ENCODE peak calls at places on chromosome 13, in nine cellular contexts. One of them, this sample, is unnamed.

GRCh38 chr13:72737033-72737432 is 9.3 kb downstream of the BORA start:
- DNase-seq in activated CD4-positive, alpha-beta memory T cell treated with anti-CD3 and anti-CD28 coated beads, Interleukin-2, amount 10 ng/mL, durations not matched to agents 7 days and 5 days: no peak
- DNase-seq in NCI-H1092: no peak
- DNase-seq in nephron progenitor cell: no peak
- DNase-seq in Calu3: no peak
- DNase-seq in NCI-H1048: no peak
- DNase-seq in pons: no peak
- DNase-seq in stimulated activated CD4-positive, alpha-beta T cell treated with anti-CD3 and anti-CD28 coated beads, Interleukin-1b, Interleukin-23, amount 100 ng/mL, for 1 hour: no peak
- DNase-seq in AG20443: no peak
- DNase-seq in this sample: no peak

GRCh38 chr13:59730026-59730425 is 433.7 kb downstream of the DIAPH3 start:
- DNase-seq in Calu3: no peak
- DNase-seq in activated CD4-positive, alpha-beta memory T cell treated with anti-CD3 and anti-CD28 coated beads, Interleukin-2, amount 10 ng/mL, durations not matched to agents 7 days and 5 days: no peak
- DNase-seq in pons: no peak
- DNase-seq in nephron progenitor cell: no peak
- DNase-seq in NCI-H1092: no peak
- DNase-seq in NCI-H1048: no peak
- DNase-seq in stimulated activated CD4-positive, alpha-beta T cell treated with anti-CD3 and anti-CD28 coated beads, Interleukin-1b, Interleukin-23, amount 100 ng/mL, for 1 hour: no peak
- DNase-seq in AG20443: no peak
- DNase-seq in this sample: no peak

GRCh38 chr13:113815151-113816058 is 48.5 kb downstream of the GAS6 start:
- DNase-seq in stimulated activated CD4-positive, alpha-beta T cell treated with anti-CD3 and anti-CD28 coated beads, Interleukin-1b, Interleukin-23, amount 100 ng/mL, for 1 hour: no peak
- DNase-seq in nephron progenitor cell: no peak
- DNase-seq in Calu3: no peak
- DNase-seq in AG20443: no peak
- DNase-seq in pons: peak
- DNase-seq in activated CD4-positive, alpha-beta memory T cell treated with anti-CD3 and anti-CD28 coated beads, Interleukin-2, amount 10 ng/mL, durations not matched to agents 7 days and 5 days: peak
- DNase-seq in NCI-H1048: no peak
- DNase-seq in NCI-H1092: no peak
- DNase-seq in this sample: peak

GRCh38 chr13:78603240-78603947 is at the start of gene POU4F1:
- DNase-seq in AG20443: peak
- DNase-seq in pons: no peak
- DNase-seq in nephron progenitor cell: peak
- DNase-seq in activated CD4-positive, alpha-beta memory T cell treated with anti-CD3 and anti-CD28 coated beads, Interleukin-2, amount 10 ng/mL, durations not matched to agents 7 days and 5 days: peak
- DNase-seq in NCI-H1092: peak
- DNase-seq in stimulated activated CD4-positive, alpha-beta T cell treated with anti-CD3 and anti-CD28 coated beads, Interleukin-1b, Interleukin-23, amount 100 ng/mL, for 1 hour: peak
- DNase-seq in Calu3: peak
- DNase-seq in NCI-H1048: no peak
- DNase-seq in this sample: no peak

GRCh38 chr13:101452519-101453485 is at the start of gene ITGBL1:
- DNase-seq in nephron progenitor cell: no peak
- DNase-seq in AG20443: peak
- DNase-seq in activated CD4-positive, alpha-beta memory T cell treated with anti-CD3 and anti-CD28 coated beads, Interleukin-2, amount 10 ng/mL, durations not matched to agents 7 days and 5 days: no peak
- DNase-seq in NCI-H1048: no peak
- DNase-seq in pons: peak
- DNase-seq in Calu3: no peak
- DNase-seq in NCI-H1092: no peak
- DNase-seq in stimulated activated CD4-positive, alpha-beta T cell treated with anti-CD3 and anti-CD28 coated beads, Interleukin-1b, Interleukin-23, amount 100 ng/mL, for 1 hour: no peak
- DNase-seq in this sample: no peak

GRCh38 chr13:110379905-110380341 is 72.8 kb downstream of the COL4A2 start:
- DNase-seq in NCI-H1092: no peak
- DNase-seq in NCI-H1048: no peak
- DNase-seq in stimulated activated CD4-positive, alpha-beta T cell treated with anti-CD3 and anti-CD28 coated beads, Interleukin-1b, Interleukin-23, amount 100 ng/mL, for 1 hour: no peak
- DNase-seq in activated CD4-positive, alpha-beta memory T cell treated with anti-CD3 and anti-CD28 coated beads, Interleukin-2, amount 10 ng/mL, durations not matched to agents 7 days and 5 days: no peak
- DNase-seq in Calu3: peak
- DNase-seq in pons: no peak
- DNase-seq in AG20443: peak
- DNase-seq in nephron progenitor cell: no peak
- DNase-seq in this sample: no peak

GRCh38 chr13:83220241-83220640 is 662.0 kb downstream of the SLITRK1 start:
- DNase-seq in NCI-H1048: no peak
- DNase-seq in nephron progenitor cell: no peak
- DNase-seq in NCI-H1092: no peak
- DNase-seq in activated CD4-positive, alpha-beta memory T cell treated with anti-CD3 and anti-CD28 coated beads, Interleukin-2, amount 10 ng/mL, durations not matched to agents 7 days and 5 days: no peak
- DNase-seq in pons: no peak
- DNase-seq in Calu3: no peak
- DNase-seq in stimulated activated CD4-positive, alpha-beta T cell treated with anti-CD3 and anti-CD28 coated beads, Interleukin-1b, Interleukin-23, amount 100 ng/mL, for 1 hour: no peak
- DNase-seq in AG20443: no peak
- DNase-seq in this sample: no peak

GRCh38 chr13:51760592-51760991 is 43.4 kb downstream of the DHRS12 start:
- DNase-seq in stimulated activated CD4-positive, alpha-beta T cell treated with anti-CD3 and anti-CD28 coated beads, Interleukin-1b, Interleukin-23, amount 100 ng/mL, for 1 hour: no peak
- DNase-seq in pons: peak
- DNase-seq in NCI-H1048: no peak
- DNase-seq in AG20443: no peak
- DNase-seq in NCI-H1092: no peak
- DNase-seq in Calu3: no peak
- DNase-seq in activated CD4-positive, alpha-beta memory T cell treated with anti-CD3 and anti-CD28 coated beads, Interleukin-2, amount 10 ng/mL, durations not matched to agents 7 days and 5 days: no peak
- DNase-seq in nephron progenitor cell: no peak
- DNase-seq in this sample: no peak

GRCh38 chr13:103130681-103131210 is 64.5 kb upstream of the SLC10A2 start:
- DNase-seq in Calu3: no peak
- DNase-seq in activated CD4-positive, alpha-beta memory T cell treated with anti-CD3 and anti-CD28 coated beads, Interleukin-2, amount 10 ng/mL, durations not matched to agents 7 days and 5 days: no peak
- DNase-seq in NCI-H1048: no peak
- DNase-seq in NCI-H1092: no peak
- DNase-seq in nephron progenitor cell: no peak
- DNase-seq in AG20443: no peak
- DNase-seq in stimulated activated CD4-positive, alpha-beta T cell treated with anti-CD3 and anti-CD28 coated beads, Interleukin-1b, Interleukin-23, amount 100 ng/mL, for 1 hour: no peak
- DNase-seq in pons: no peak
- DNase-seq in this sample: no peak

GRCh38 chr13:52832268-52832667 is 16.2 kb downstream of the PCDH8 start:
- DNase-seq in pons: no peak
- DNase-seq in NCI-H1092: peak
- DNase-seq in activated CD4-positive, alpha-beta memory T cell treated with anti-CD3 and anti-CD28 coated beads, Interleukin-2, amount 10 ng/mL, durations not matched to agents 7 days and 5 days: no peak
- DNase-seq in AG20443: no peak
- DNase-seq in nephron progenitor cell: no peak
- DNase-seq in NCI-H1048: no peak
- DNase-seq in Calu3: no peak
- DNase-seq in stimulated activated CD4-positive, alpha-beta T cell treated with anti-CD3 and anti-CD28 coated beads, Interleukin-1b, Interleukin-23, amount 100 ng/mL, for 1 hour: no peak
- DNase-seq in this sample: no peak

GRCh38 chr13:85997587-85997986 is 198.4 kb upstream of the SLITRK6 start:
- DNase-seq in stimulated activated CD4-positive, alpha-beta T cell treated with anti-CD3 and anti-CD28 coated beads, Interleukin-1b, Interleukin-23, amount 100 ng/mL, for 1 hour: no peak
- DNase-seq in Calu3: no peak
- DNase-seq in activated CD4-positive, alpha-beta memory T cell treated with anti-CD3 and anti-CD28 coated beads, Interleukin-2, amount 10 ng/mL, durations not matched to agents 7 days and 5 days: no peak
- DNase-seq in NCI-H1092: no peak
- DNase-seq in pons: no peak
- DNase-seq in NCI-H1048: no peak
- DNase-seq in AG20443: no peak
- DNase-seq in nephron progenitor cell: no peak
- DNase-seq in this sample: no peak

GRCh38 chr13:95706356-95706755 is 29.4 kb downstream of the DNAJC3 start:
- DNase-seq in pons: no peak
- DNase-seq in NCI-H1092: no peak
- DNase-seq in activated CD4-positive, alpha-beta memory T cell treated with anti-CD3 and anti-CD28 coated beads, Interleukin-2, amount 10 ng/mL, durations not matched to agents 7 days and 5 days: no peak
- DNase-seq in Calu3: no peak
- DNase-seq in NCI-H1048: no peak
- DNase-seq in nephron progenitor cell: no peak
- DNase-seq in stimulated activated CD4-positive, alpha-beta T cell treated with anti-CD3 and anti-CD28 coated beads, Interleukin-1b, Interleukin-23, amount 100 ng/mL, for 1 hour: no peak
- DNase-seq in AG20443: no peak
- DNase-seq in this sample: no peak

GRCh38 chr13:33249066-33249465 is 36.5 kb downstream of the STARD13 start:
- DNase-seq in pons: no peak
- DNase-seq in stimulated activated CD4-positive, alpha-beta T cell treated with anti-CD3 and anti-CD28 coated beads, Interleukin-1b, Interleukin-23, amount 100 ng/mL, for 1 hour: no peak
- DNase-seq in NCI-H1048: no peak
- DNase-seq in activated CD4-positive, alpha-beta memory T cell treated with anti-CD3 and anti-CD28 coated beads, Interleukin-2, amount 10 ng/mL, durations not matched to agents 7 days and 5 days: no peak
- DNase-seq in AG20443: no peak
- DNase-seq in Calu3: no peak
- DNase-seq in NCI-H1092: no peak
- DNase-seq in nephron progenitor cell: no peak
- DNase-seq in this sample: no peak

GRCh38 chr13:34577051-34577450 is 365.0 kb upstream of the NBEA start:
- DNase-seq in activated CD4-positive, alpha-beta memory T cell treated with anti-CD3 and anti-CD28 coated beads, Interleukin-2, amount 10 ng/mL, durations not matched to agents 7 days and 5 days: no peak
- DNase-seq in Calu3: no peak
- DNase-seq in stimulated activated CD4-positive, alpha-beta T cell treated with anti-CD3 and anti-CD28 coated beads, Interleukin-1b, Interleukin-23, amount 100 ng/mL, for 1 hour: no peak
- DNase-seq in NCI-H1092: no peak
- DNase-seq in pons: no peak
- DNase-seq in AG20443: no peak
- DNase-seq in NCI-H1048: no peak
- DNase-seq in nephron progenitor cell: no peak
- DNase-seq in this sample: no peak

GRCh38 chr13:28408235-28408848 is 86.6 kb downstream of the FLT1 start:
- DNase-seq in Calu3: no peak
- DNase-seq in NCI-H1048: no peak
- DNase-seq in activated CD4-positive, alpha-beta memory T cell treated with anti-CD3 and anti-CD28 coated beads, Interleukin-2, amount 10 ng/mL, durations not matched to agents 7 days and 5 days: no peak
- DNase-seq in stimulated activated CD4-positive, alpha-beta T cell treated with anti-CD3 and anti-CD28 coated beads, Interleukin-1b, Interleukin-23, amount 100 ng/mL, for 1 hour: no peak
- DNase-seq in nephron progenitor cell: peak
- DNase-seq in pons: peak
- DNase-seq in NCI-H1092: no peak
- DNase-seq in AG20443: no peak
- DNase-seq in this sample: no peak

GRCh38 chr13:90281709-90282108 is 1065.8 kb upstream of the MIR17HG start:
- DNase-seq in stimulated activated CD4-positive, alpha-beta T cell treated with anti-CD3 and anti-CD28 coated beads, Interleukin-1b, Interleukin-23, amount 100 ng/mL, for 1 hour: no peak
- DNase-seq in NCI-H1092: no peak
- DNase-seq in activated CD4-positive, alpha-beta memory T cell treated with anti-CD3 and anti-CD28 coated beads, Interleukin-2, amount 10 ng/mL, durations not matched to agents 7 days and 5 days: no peak
- DNase-seq in Calu3: no peak
- DNase-seq in AG20443: no peak
- DNase-seq in pons: no peak
- DNase-seq in nephron progenitor cell: no peak
- DNase-seq in NCI-H1048: no peak
- DNase-seq in this sample: no peak

GRCh38 chr13:51906581-51906980 is 44.8 kb downstream of the CCDC70 start:
- DNase-seq in NCI-H1092: peak
- DNase-seq in NCI-H1048: no peak
- DNase-seq in stimulated activated CD4-positive, alpha-beta T cell treated with anti-CD3 and anti-CD28 coated beads, Interleukin-1b, Interleukin-23, amount 100 ng/mL, for 1 hour: no peak
- DNase-seq in Calu3: peak
- DNase-seq in AG20443: no peak
- DNase-seq in activated CD4-positive, alpha-beta memory T cell treated with anti-CD3 and anti-CD28 coated beads, Interleukin-2, amount 10 ng/mL, durations not matched to agents 7 days and 5 days: no peak
- DNase-seq in pons: no peak
- DNase-seq in nephron progenitor cell: no peak
- DNase-seq in this sample: no peak

GRCh38 chr13:54705738-54706137 is 1677.1 kb downstream of the OLFM4 start:
- DNase-seq in nephron progenitor cell: no peak
- DNase-seq in AG20443: no peak
- DNase-seq in Calu3: no peak
- DNase-seq in stimulated activated CD4-positive, alpha-beta T cell treated with anti-CD3 and anti-CD28 coated beads, Interleukin-1b, Interleukin-23, amount 100 ng/mL, for 1 hour: no peak
- DNase-seq in activated CD4-positive, alpha-beta memory T cell treated with anti-CD3 and anti-CD28 coated beads, Interleukin-2, amount 10 ng/mL, durations not matched to agents 7 days and 5 days: no peak
- DNase-seq in NCI-H1092: no peak
- DNase-seq in NCI-H1048: no peak
- DNase-seq in pons: no peak
- DNase-seq in this sample: no peak

GRCh38 chr13:108919036-108919907 is 289.9 kb downstream of the MYO16 start:
- DNase-seq in Calu3: no peak
- DNase-seq in pons: no peak
- DNase-seq in activated CD4-positive, alpha-beta memory T cell treated with anti-CD3 and anti-CD28 coated beads, Interleukin-2, amount 10 ng/mL, durations not matched to agents 7 days and 5 days: no peak
- DNase-seq in NCI-H1092: no peak
- DNase-seq in stimulated activated CD4-positive, alpha-beta T cell treated with anti-CD3 and anti-CD28 coated beads, Interleukin-1b, Interleukin-23, amount 100 ng/mL, for 1 hour: no peak
- DNase-seq in NCI-H1048: no peak
- DNase-seq in nephron progenitor cell: no peak
- DNase-seq in AG20443: no peak
- DNase-seq in this sample: peak

GRCh38 chr13:41137951-41138350 is 5.3 kb upstream of the KBTBD6 start:
- DNase-seq in stimulated activated CD4-positive, alpha-beta T cell treated with anti-CD3 and anti-CD28 coated beads, Interleukin-1b, Interleukin-23, amount 100 ng/mL, for 1 hour: no peak
- DNase-seq in NCI-H1092: no peak
- DNase-seq in activated CD4-positive, alpha-beta memory T cell treated with anti-CD3 and anti-CD28 coated beads, Interleukin-2, amount 10 ng/mL, durations not matched to agents 7 days and 5 days: no peak
- DNase-seq in Calu3: no peak
- DNase-seq in pons: no peak
- DNase-seq in nephron progenitor cell: no peak
- DNase-seq in AG20443: no peak
- DNase-seq in NCI-H1048: no peak
- DNase-seq in this sample: peak

GRCh38 chr13:30907167-30907761 is 1.2 kb downstream of the MEDAG start:
- DNase-seq in Calu3: no peak
- DNase-seq in NCI-H1092: no peak
- DNase-seq in AG20443: peak
- DNase-seq in stimulated activated CD4-positive, alpha-beta T cell treated with anti-CD3 and anti-CD28 coated beads, Interleukin-1b, Interleukin-23, amount 100 ng/mL, for 1 hour: no peak
- DNase-seq in NCI-H1048: no peak
- DNase-seq in pons: no peak
- DNase-seq in activated CD4-positive, alpha-beta memory T cell treated with anti-CD3 and anti-CD28 coated beads, Interleukin-2, amount 10 ng/mL, durations not matched to agents 7 days and 5 days: no peak
- DNase-seq in nephron progenitor cell: no peak
- DNase-seq in this sample: no peak

GRCh38 chr13:112761701-112762689 is 72.2 kb downstream of the ATP11A start:
- DNase-seq in pons: no peak
- DNase-seq in activated CD4-positive, alpha-beta memory T cell treated with anti-CD3 and anti-CD28 coated beads, Interleukin-2, amount 10 ng/mL, durations not matched to agents 7 days and 5 days: no peak
- DNase-seq in Calu3: no peak
- DNase-seq in NCI-H1048: no peak
- DNase-seq in nephron progenitor cell: no peak
- DNase-seq in AG20443: no peak
- DNase-seq in stimulated activated CD4-positive, alpha-beta T cell treated with anti-CD3 and anti-CD28 coated beads, Interleukin-1b, Interleukin-23, amount 100 ng/mL, for 1 hour: no peak
- DNase-seq in NCI-H1092: no peak
- DNase-seq in this sample: no peak

GRCh38 chr13:34044660-34045080 is 226.7 kb downstream of the RFC3 start:
- DNase-seq in NCI-H1092: no peak
- DNase-seq in stimulated activated CD4-positive, alpha-beta T cell treated with anti-CD3 and anti-CD28 coated beads, Interleukin-1b, Interleukin-23, amount 100 ng/mL, for 1 hour: no peak
- DNase-seq in nephron progenitor cell: no peak
- DNase-seq in NCI-H1048: no peak
- DNase-seq in AG20443: peak
- DNase-seq in Calu3: peak
- DNase-seq in pons: no peak
- DNase-seq in activated CD4-positive, alpha-beta memory T cell treated with anti-CD3 and anti-CD28 coated beads, Interleukin-2, amount 10 ng/mL, durations not matched to agents 7 days and 5 days: no peak
- DNase-seq in this sample: peak

GRCh38 chr13:23751195-23751594 is 138.0 kb downstream of the MIPEP start:
- DNase-seq in pons: no peak
- DNase-seq in stimulated activated CD4-positive, alpha-beta T cell treated with anti-CD3 and anti-CD28 coated beads, Interleukin-1b, Interleukin-23, amount 100 ng/mL, for 1 hour: no peak
- DNase-seq in NCI-H1048: no peak
- DNase-seq in Calu3: peak
- DNase-seq in NCI-H1092: no peak
- DNase-seq in nephron progenitor cell: no peak
- DNase-seq in activated CD4-positive, alpha-beta memory T cell treated with anti-CD3 and anti-CD28 coated beads, Interleukin-2, amount 10 ng/mL, durations not matched to agents 7 days and 5 days: no peak
- DNase-seq in AG20443: no peak
- DNase-seq in this sample: peak

GRCh38 chr13:51818771-51819511 is 15.0 kb upstream of the DHRS12 start:
- DNase-seq in pons: peak
- DNase-seq in NCI-H1092: no peak
- DNase-seq in NCI-H1048: no peak
- DNase-seq in nephron progenitor cell: no peak
- DNase-seq in activated CD4-positive, alpha-beta memory T cell treated with anti-CD3 and anti-CD28 coated beads, Interleukin-2, amount 10 ng/mL, durations not matched to agents 7 days and 5 days: no peak
- DNase-seq in Calu3: no peak
- DNase-seq in AG20443: peak
- DNase-seq in stimulated activated CD4-positive, alpha-beta T cell treated with anti-CD3 and anti-CD28 coated beads, Interleukin-1b, Interleukin-23, amount 100 ng/mL, for 1 hour: no peak
- DNase-seq in this sample: no peak

GRCh38 chr13:48542138-48542537 is 9.3 kb upstream of the RCBTB2 start:
- DNase-seq in NCI-H1048: no peak
- DNase-seq in stimulated activated CD4-positive, alpha-beta T cell treated with anti-CD3 and anti-CD28 coated beads, Interleukin-1b, Interleukin-23, amount 100 ng/mL, for 1 hour: no peak
- DNase-seq in nephron progenitor cell: no peak
- DNase-seq in pons: no peak
- DNase-seq in AG20443: no peak
- DNase-seq in Calu3: no peak
- DNase-seq in NCI-H1092: no peak
- DNase-seq in activated CD4-positive, alpha-beta memory T cell treated with anti-CD3 and anti-CD28 coated beads, Interleukin-2, amount 10 ng/mL, durations not matched to agents 7 days and 5 days: no peak
- DNase-seq in this sample: no peak

GRCh38 chr13:94712287-94712811 is at the start of gene SOX21:
- DNase-seq in pons: peak
- DNase-seq in activated CD4-positive, alpha-beta memory T cell treated with anti-CD3 and anti-CD28 coated beads, Interleukin-2, amount 10 ng/mL, durations not matched to agents 7 days and 5 days: no peak
- DNase-seq in stimulated activated CD4-positive, alpha-beta T cell treated with anti-CD3 and anti-CD28 coated beads, Interleukin-1b, Interleukin-23, amount 100 ng/mL, for 1 hour: no peak
- DNase-seq in NCI-H1048: no peak
- DNase-seq in NCI-H1092: no peak
- DNase-seq in AG20443: no peak
- DNase-seq in nephron progenitor cell: peak
- DNase-seq in Calu3: no peak
- DNase-seq in this sample: no peak

GRCh38 chr13:24217601-24218281 is 57.2 kb downstream of the SPATA13 start:
- DNase-seq in NCI-H1092: no peak
- DNase-seq in stimulated activated CD4-positive, alpha-beta T cell treated with anti-CD3 and anti-CD28 coated beads, Interleukin-1b, Interleukin-23, amount 100 ng/mL, for 1 hour: no peak
- DNase-seq in pons: peak
- DNase-seq in activated CD4-positive, alpha-beta memory T cell treated with anti-CD3 and anti-CD28 coated beads, Interleukin-2, amount 10 ng/mL, durations not matched to agents 7 days and 5 days: peak
- DNase-seq in nephron progenitor cell: no peak
- DNase-seq in NCI-H1048: no peak
- DNase-seq in AG20443: no peak
- DNase-seq in Calu3: peak
- DNase-seq in this sample: peak

This sample was measured in LoVo.